ENCODE peak calls at places on chromosomes 6 and 20, in six cellular contexts. Z is stimulated activated CD8-positive, alpha-beta memory T cell treated with anti-CD3 and anti-CD28 coated beads, Interleukin-7, amount 100 ng/mL, for 1 hour; D is naive thymus-derived CD8-positive, alpha-beta T cell; T is Right ventricle myocardium superior; R is RWPE1; U is IMR-90. M is an unnamed sample.

GRCh38 chr6:165971202-165971601 is 196.4 kb downstream of the TBXT start:
- DNase-seq in Z (no peak), D (no peak), T (no peak), R (no peak), U (no peak), M (no peak)

GRCh38 chr20:25039697-25040437 is 18.1 kb downstream of the ACSS1 start:
- DNase-seq in Z (no peak), D (no peak), T (peak; percentile 90), R (no peak), U (peak; percentile 44), M (peak; percentile 82)

GRCh38 chr20:51444472-51444871 is 98.0 kb downstream of the NFATC2 start:
- DNase-seq in Z (no peak), D (no peak), T (no peak), R (no peak), U (no peak), M (no peak)

GRCh38 chr6:111482236-111482958 is 621 bp downstream of the REV3L start:
- DNase-seq in Z (peak; percentile 5), D (peak; percentile 53), T (peak; percentile 69), R (peak; percentile 14), U (peak; percentile 28), M (no peak)

GRCh38 chr20:59831024-59831900 is 102.2 kb downstream of the SYCP2 start:
- DNase-seq in Z (no peak), D (no peak), T (peak; percentile 39), R (peak; percentile 87), U (no peak), M (peak; percentile 52)

GRCh38 chr20:32153771-32154170 is 44.3 kb downstream of the TM9SF4 start:
- DNase-seq in Z (no peak), D (no peak), T (no peak), R (no peak), U (no peak), M (no peak)

GRCh38 chr6:109772961-109773431 is 81.9 kb downstream of the FIG4 start:
- DNase-seq in Z (no peak), D (no peak), T (peak; percentile 77), R (no peak), U (peak; percentile 80), M (no peak)

GRCh38 chr6:30465582-30466306 is 23.6 kb upstream of the HLA-E start:
- DNase-seq in Z (no peak), D (no peak), T (no peak), R (no peak), U (no peak), M (no peak)

GRCh38 chr20:62590301-62591121 is 51.8 kb upstream of the SLCO4A1 start:
- DNase-seq in Z (no peak), D (no peak), T (peak; percentile 61), R (peak; percentile 99), U (peak; percentile 51), M (peak; percentile 72)

GRCh38 chr6:111680013-111680712 is 74.5 kb upstream of the TRAF3IP2 start:
- DNase-seq in Z (no peak), D (no peak), T (no peak), R (no peak), U (no peak), M (no peak)

GRCh38 chr6:151387581-151387980 is 3.8 kb downstream of the ZBTB2 start:
- DNase-seq in Z (no peak), D (no peak), T (no peak), R (no peak), U (peak; percentile 86), M (no peak)

GRCh38 chr6:109229536-109229935 is 134.2 kb downstream of the CEP57L1 start:
- DNase-seq in Z (no peak), D (no peak), T (no peak), R (peak; percentile 42), U (no peak), M (no peak)

GRCh38 chr20:62737271-62737761 is 28.7 kb downstream of the NTSR1 start:
- DNase-seq in Z (no peak), D (no peak), T (peak; percentile 24), R (no peak), U (no peak), M (no peak)

GRCh38 chr6:159691133-159691962 is 1.7 kb downstream of the SOD2 start:
- DNase-seq in Z (no peak), D (no peak), T (no peak), R (peak; percentile 64), U (peak; percentile 92), M (no peak)

GRCh38 chr6:16840291-16840690 is 79.0 kb upstream of the ATXN1 start:
- DNase-seq in Z (no peak), D (no peak), T (no peak), R (no peak), U (no peak), M (no peak)

GRCh38 chr6:16576391-16577368 is 184.6 kb downstream of the ATXN1 start:
- DNase-seq in Z (no peak), D (no peak), T (no peak), R (no peak), U (no peak), M (no peak)

GRCh38 chr20:38435555-38435939 is 419 bp upstream of the SNHG17 start:
- DNase-seq in Z (no peak), D (no peak), T (no peak), R (no peak), U (peak; percentile 75), M (no peak)

GRCh38 chr6:155004017-155004416 is 8.9 kb downstream of the TIAM2 start:
- DNase-seq in Z (no peak), D (no peak), T (no peak), R (no peak), U (no peak), M (no peak)

GRCh38 chr6:142155895-142156757 is 9.1 kb downstream of the VTA1 start:
- DNase-seq in Z (no peak), D (no peak), T (no peak), R (peak; percentile 25), U (peak; percentile 37), M (no peak)

GRCh38 chr6:28489366-28490190 is 26.0 kb downstream of the GPX6 start:
- DNase-seq in Z (no peak), D (peak; percentile 45), T (no peak), R (peak; percentile 26), U (peak; percentile 74), M (no peak)

GRCh38 chr20:9258891-9259290 is 190.0 kb downstream of the PLCB4 start:
- DNase-seq in Z (no peak), D (no peak), T (no peak), R (no peak), U (no peak), M (no peak)

GRCh38 chr6:155200012-155200411 is 63.8 kb upstream of the CLDN20 start:
- DNase-seq in Z (no peak), D (no peak), T (no peak), R (no peak), U (peak; percentile 21), M (no peak)

GRCh38 chr6:98539669-98540207 is 294.6 kb upstream of the POU3F2 start:
- DNase-seq in Z (no peak), D (no peak), T (no peak), R (no peak), U (no peak), M (no peak)

GRCh38 chr20:20358801-20359200 is 9.1 kb upstream of the INSM1 start:
- DNase-seq in Z (no peak), D (no peak), T (no peak), R (no peak), U (no peak), M (no peak)

GRCh38 chr20:16115891-16116577 is 457.2 kb downstream of the KIF16B start:
- DNase-seq in Z (no peak), D (no peak), T (peak; percentile 60), R (no peak), U (no peak), M (no peak)

GRCh38 chr20:64029293-64030117 is 6.5 kb upstream of the C20orf204 start:
- DNase-seq in Z (no peak), D (no peak), T (no peak), R (no peak), U (no peak), M (no peak)

GRCh38 chr20:19786311-19786710 is 28.3 kb downstream of the RIN2 start:
- DNase-seq in Z (no peak), D (no peak), T (peak; percentile 66), R (peak; percentile 51), U (peak; percentile 92), M (no peak)

GRCh38 chr20:61322151-61322860 is 70.2 kb downstream of the CDH4 start:
- DNase-seq in Z (no peak), D (no peak), T (no peak), R (no peak), U (no peak), M (no peak)

GRCh38 chr6:29702519-29703103 is 20.6 kb upstream of the HLA-F start:
- DNase-seq in Z (peak; percentile 75), D (peak; percentile 76), T (peak; percentile 75), R (peak; percentile 47), U (no peak), M (no peak)

GRCh38 chr6:119012521-119012920 is 65.9 kb downstream of the FAM184A start:
- DNase-seq in Z (no peak), D (no peak), T (no peak), R (no peak), U (no peak), M (no peak)

GRCh38 chr6:158847786-158848185 is 28.6 kb upstream of the EZR start:
- DNase-seq in Z (no peak), D (no peak), T (no peak), R (no peak), U (no peak), M (no peak)

GRCh38 chr6:168428052-168428829 is 12.7 kb upstream of the SMOC2 start:
- DNase-seq in Z (no peak), D (no peak), T (no peak), R (no peak), U (no peak), M (no peak)